ENCODE peak calls at places on chromosomes 1 and 21, in five cellular contexts. X is stimulated activated CD4-positive, alpha-beta T cell treated with anti-CD3 and anti-CD28 coated beads, Interleukin-4, amount 100 ng/mL, for 24 hours; J is adrenal gland; P is bronchial epithelial cell; E is HS-5. U is an unnamed sample.

GRCh38 chr1:64721576-64722145 is 23.2 kb upstream of the RAVER2 start:
- DNase-seq in X (no peak), J (no peak), P (no peak), E (no peak), U (no peak)

GRCh38 chr1:179175011-179175934 is 54.2 kb downstream of the ABL2 start:
- DNase-seq in X (no peak), J (peak; percentile 31), P (peak; percentile 63), E (peak; percentile 45), U (peak; percentile 71)

GRCh38 chr1:65918564-65918963 is 125.9 kb downstream of the PDE4B start:
- DNase-seq in X (no peak), J (no peak), P (no peak), E (no peak), U (no peak)

GRCh38 chr1:112840631-112841624 is 115.1 kb downstream of the SLC16A1 start:
- DNase-seq in X (no peak), J (no peak), P (peak; percentile 36), E (no peak), U (peak; percentile 55)

GRCh38 chr1:157124855-157125254 is 13.3 kb downstream of the ETV3 start:
- DNase-seq in X (no peak), J (no peak), P (no peak), E (no peak), U (no peak)

GRCh38 chr1:24203404-24203803 is 16.3 kb upstream of the IFNLR1 start:
- DNase-seq in X (peak; percentile 18), J (no peak), P (peak; percentile 78), E (no peak), U (no peak)

GRCh38 chr1:165439287-165439686 is 5.6 kb downstream of the RXRG start:
- DNase-seq in X (no peak), J (no peak), P (no peak), E (no peak), U (no peak)

GRCh38 chr1:40633563-40634376 is 31.7 kb downstream of the RIMS3 start:
- DNase-seq in X (no peak), J (peak; percentile 80), P (no peak), E (no peak), U (no peak)

GRCh38 chr1:25700626-25701025 is 84.0 kb downstream of the MAN1C1 start:
- DNase-seq in X (no peak), J (no peak), P (no peak), E (no peak), U (no peak)

GRCh38 chr1:199029401-199029800 is 390.6 kb downstream of the PTPRC start:
- DNase-seq in X (no peak), J (no peak), P (peak; percentile 38), E (peak; percentile 13), U (peak; percentile 17)

GRCh38 chr1:116852910-116853309 is 56.8 kb upstream of the PTGFRN start:
- DNase-seq in X (no peak), J (no peak), P (peak; percentile 76), E (no peak), U (no peak)

GRCh38 chr1:77279929-77280328 is 1.9 kb upstream of the AK5 start:
- DNase-seq in X (no peak), J (no peak), P (no peak), E (no peak), U (no peak)

GRCh38 chr1:41726899-41727748 is 191.6 kb downstream of the HIVEP3 start:
- DNase-seq in X (no peak), J (peak; percentile 53), P (no peak), E (no peak), U (peak; percentile 43)

GRCh38 chr1:180912801-180913616 is at the start of gene KIAA1614:
- DNase-seq in X (no peak), J (peak; percentile 6), P (no peak), E (no peak), U (no peak)

GRCh38 chr1:63740432-63740831 is 33.4 kb upstream of the ROR1 start:
- DNase-seq in X (no peak), J (no peak), P (peak; percentile 21), E (no peak), U (no peak)

GRCh38 chr1:225834417-225835329 is 24.7 kb downstream of the EPHX1 start:
- DNase-seq in X (no peak), J (peak; percentile 75), P (no peak), E (no peak), U (no peak)

GRCh38 chr1:208304193-208304712 is 60.1 kb upstream of the PLXNA2 start:
- DNase-seq in X (no peak), J (no peak), P (no peak), E (no peak), U (no peak)

GRCh38 chr21:46273341-46273740 is 12.1 kb downstream of the MCM3AP start:
- DNase-seq in X (no peak), J (no peak), P (no peak), E (no peak), U (no peak)

GRCh38 chr21:45612096-45613019 is 31.2 kb upstream of the PCBP3 start:
- DNase-seq in X (no peak), J (no peak), P (no peak), E (no peak), U (no peak)

GRCh38 chr21:45020629-45021427 is 53.6 kb upstream of the ADARB1 start:
- DNase-seq in X (no peak), J (peak; percentile 7), P (no peak), E (no peak), U (no peak)

GRCh38 chr21:26686278-26686677 is 113.2 kb upstream of the CYYR1 start:
- DNase-seq in X (peak; percentile 11), J (peak; percentile 25), P (peak; percentile 70), E (peak; percentile 19), U (no peak)

GRCh38 chr1:152153996-152154395 is 5.0 kb downstream of the RPTN start:
- DNase-seq in X (no peak), J (no peak), P (no peak), E (no peak), U (no peak)